ENCODE peak calls at places on chromosomes 7 and 10, in four cellular contexts. S is WTC11, V is K562, C is HepG2. M is an unnamed sample.

GRCh38 chr7:53656881-53657280 is 621.4 kb downstream of the POM121L12 start:
- DNase-seq in S (no peak), V (no peak), C (no peak), M (no peak)

GRCh38 chr10:126016884-126017283 is 120.5 kb downstream of the FANK1 start:
- DNase-seq in S (no peak), V (no peak), C (no peak), M (no peak)

GRCh38 chr10:124701881-124702656 is 42.1 kb downstream of the FAM53B start:
- DNase-seq in S (no peak), V (no peak), C (no peak), M (no peak)

GRCh38 chr7:134935701-134936100 is 50.6 kb upstream of the AGBL3 start:
- DNase-seq in S (no peak), V (no peak), C (no peak), M (no peak)

GRCh38 chr10:61937631-61938284 is 36.3 kb downstream of the ARID5B start:
- DNase-seq in S (no peak), V (no peak), C (no peak), M (no peak)

GRCh38 chr10:60573342-60573741 is 183.7 kb upstream of the ANK3 start:
- DNase-seq in S (no peak), V (no peak), C (no peak), M (no peak)

GRCh38 chr10:110218627-110219026 is 11.2 kb downstream of the MXI1 start:
- DNase-seq in S (no peak), V (no peak), C (no peak), M (no peak)

GRCh38 chr7:155356323-155357105 is 58.8 kb downstream of the INSIG1 start:
- DNase-seq in S (peak; percentile 61), V (peak; percentile 52), C (peak; percentile 7), M (no peak)

GRCh38 chr7:148540041-148540738 is 50.4 kb upstream of the C7orf33 start:
- DNase-seq in S (no peak), V (no peak), C (no peak), M (no peak)

GRCh38 chr7:151058766-151059361 is 525 bp upstream of the SLC4A2 start:
- DNase-seq in S (no peak), V (no peak), C (no peak), M (no peak)

GRCh38 chr10:118405933-118406332 is 63.8 kb upstream of the FAM204A start:
- DNase-seq in S (no peak), V (no peak), C (no peak), M (no peak)
- TF ChIP-seq CBFB in S (no peak), V (no peak), C (no peak), M (no peak)

DNA sequence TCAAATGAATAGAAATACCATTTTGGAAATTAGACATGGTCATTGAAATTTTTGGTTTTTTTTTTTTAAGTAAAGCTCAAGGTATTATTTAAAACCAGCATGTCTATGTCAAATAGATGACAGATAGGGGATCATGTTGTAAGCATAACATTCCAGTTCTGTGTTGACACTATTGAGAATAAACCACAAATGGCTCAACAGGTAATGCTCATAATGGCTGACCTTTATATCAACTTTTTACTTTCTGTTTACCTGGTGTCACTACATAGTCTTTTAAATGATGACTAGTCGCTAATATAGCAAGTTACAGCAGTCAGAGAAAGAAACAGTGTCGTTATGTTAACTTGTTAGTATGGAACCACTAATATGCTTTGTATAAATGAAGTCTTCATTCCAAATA is 616.0 kb downstream of the GATA3 start:
- DNase-seq in S (no peak), V (no peak), C (no peak), M (no peak)
- TF ChIP-seq CBFB in S (no peak), V (no peak), C (no peak), M (no peak)

GRCh38 chr7:40698214-40698920 is 563.6 kb downstream of the SUGCT start:
- DNase-seq in S (no peak), V (no peak), C (no peak), M (no peak)
- TF ChIP-seq CBFB in S (no peak), V (no peak), C (no peak), M (no peak)

GRCh38 chr10:100535715-100536353 is at the start of gene HIF1AN:
- DNase-seq in S (peak; percentile 86), V (peak; percentile 92), C (peak; percentile 94), M (peak; percentile 85)
- TF ChIP-seq CBFB in S (no peak), V (no peak), C (peak; percentile 47), M (peak; percentile 94)

DNA sequence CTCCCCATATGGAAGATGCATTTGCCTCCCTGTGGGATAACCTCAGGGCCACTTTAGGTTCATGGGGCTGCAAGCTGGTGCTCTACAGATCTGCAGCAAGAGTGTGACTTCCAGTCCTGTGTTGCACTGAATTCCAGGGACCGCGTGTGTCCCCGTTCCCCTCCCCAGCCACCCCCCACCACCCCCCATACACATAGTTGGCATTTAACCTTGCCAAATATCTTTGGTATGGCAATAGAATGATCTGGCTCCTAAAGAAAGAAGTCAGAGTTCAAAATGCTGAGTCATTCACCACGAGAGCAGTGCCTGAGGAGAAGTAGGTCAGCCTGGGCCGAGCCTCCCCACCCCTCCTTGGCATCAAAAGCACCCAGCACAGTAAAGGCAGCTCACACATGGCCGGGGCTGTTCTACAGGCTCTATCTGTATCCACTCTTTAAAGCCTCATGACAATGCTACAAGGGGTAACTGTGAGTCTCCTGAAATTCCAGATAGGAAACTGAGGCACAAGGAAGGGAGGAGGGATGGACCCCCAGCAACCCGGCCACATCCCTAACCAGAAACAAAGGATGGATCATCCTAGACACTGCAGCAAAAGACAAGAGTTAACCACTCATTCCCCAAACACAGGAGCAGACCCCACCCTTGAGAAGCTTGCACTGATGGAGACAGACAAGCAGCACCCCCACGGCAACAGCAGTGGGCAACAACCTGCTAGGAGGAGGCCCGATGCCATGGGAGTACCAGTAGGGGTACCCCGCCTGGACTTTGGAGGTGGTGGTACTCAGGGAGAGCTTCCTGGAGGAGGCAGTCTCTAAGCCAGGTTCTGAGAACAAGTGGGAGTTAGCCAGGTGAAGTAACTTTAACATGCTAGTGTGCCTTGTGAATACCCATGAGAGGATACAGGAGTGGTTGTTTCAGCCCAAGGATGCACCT is 70.3 kb upstream of the NANOS1 start:
- DNase-seq in S (no peak), V (peak; percentile 29), C (no peak), M (no peak)
- TF ChIP-seq CBFB in S (no peak), V (no peak), C (no peak), M (no peak)

M was measured in GM12878.